ENCODE peak calls at places on chromosomes 2 and 18, in ten cellular contexts. O is stimulated activated CD8-positive, alpha-beta memory T cell treated with anti-CD3 and anti-CD28 coated beads, Interleukin-2, amount 100 ng/mL, for 1 hour; G is endothelial cell; I is tibial artery; Y is foreskin fibroblast; M is hepatocyte; R is upper lobe of right lung; A is ovary; U is stimulated activated naive CD8-positive, alpha-beta T cell treated with anti-CD3 and anti-CD28 coated beads, Interleukin-15, Interleukin-2, amounts not matched to agents 100 U/mL and 50 U/mL, for 24 hours; B is T-cell. Z is an unnamed sample.
A peak's percentile ranks its signal among the peaks of the same experiment; 100 is the strongest.

GRCh38 chr18:12963069-12963468 is 15.3 kb downstream of the SEH1L start:
- DNase-seq in O (no peak), G (no peak), I (no peak), Y (no peak), M (no peak), R (no peak), A (no peak), U (no peak), B (no peak), Z (no peak)

GRCh38 chr2:40016151-40016885 is 237.3 kb upstream of the THUMPD2 start:
- DNase-seq in O (no peak), G (no peak), I (no peak), Y (peak; percentile 52), M (no peak), R (no peak), A (no peak), U (no peak), B (no peak), Z (no peak)

GRCh38 chr2:72555943-72556342 is 269.9 kb downstream of the EXOC6B start:
- DNase-seq in O (no peak), G (no peak), I (no peak), Y (no peak), M (no peak), R (no peak), A (no peak), U (no peak), B (no peak), Z (no peak)

GRCh38 chr2:233822101-233822771 is 32.1 kb downstream of the HJURP start:
- DNase-seq in O (no peak), G (no peak), I (peak; percentile 15), Y (no peak), M (no peak), R (peak; percentile 49), A (no peak), U (no peak), B (no peak), Z (no peak)

GRCh38 chr18:46152808-46153617 is 48.8 kb downstream of the HAUS1 start:
- DNase-seq in O (no peak), G (no peak), I (no peak), Y (no peak), M (no peak), R (no peak), A (no peak), U (no peak), B (no peak), Z (peak; percentile 27)

GRCh38 chr2:239190346-239190745 is 210.5 kb downstream of the HDAC4 start:
- DNase-seq in O (no peak), G (no peak), I (peak; percentile 10), Y (no peak), M (no peak), R (no peak), A (no peak), U (no peak), B (no peak), Z (no peak)

GRCh38 chr2:119126650-119127049 is 31.9 kb downstream of the C1QL2 start:
- DNase-seq in O (no peak), G (peak; percentile 74), I (no peak), Y (peak; percentile 31), M (peak; percentile 47), R (peak; percentile 78), A (no peak), U (peak; percentile 53), B (no peak), Z (peak; percentile 34)

GRCh38 chr2:217314021-217314460 is 454.2 kb upstream of the TNP1 start:
- DNase-seq in O (no peak), G (no peak), I (no peak), Y (peak; percentile 20), M (peak; percentile 47), R (no peak), A (no peak), U (no peak), B (no peak), Z (no peak)

GRCh38 chr18:12290086-12290485 is 18.0 kb upstream of the TUBB6 start:
- DNase-seq in O (no peak), G (no peak), I (no peak), Y (no peak), M (no peak), R (peak; percentile 41), A (no peak), U (no peak), B (no peak), Z (no peak)

GRCh38 chr18:49573835-49574234 is 12.0 kb downstream of the LIPG start:
- DNase-seq in O (no peak), G (no peak), I (no peak), Y (no peak), M (no peak), R (no peak), A (no peak), U (no peak), B (no peak), Z (no peak)

GRCh38 chr2:152054593-152054992 is 44.3 kb downstream of the CACNB4 start:
- DNase-seq in O (no peak), G (no peak), I (no peak), Y (peak; percentile 79), M (no peak), R (no peak), A (no peak), U (no peak), B (no peak), Z (no peak)

GRCh38 chr2:230847883-230848388 is 16.8 kb upstream of the ITM2C start:
- DNase-seq in O (peak; percentile 78), G (peak; percentile 95), I (peak; percentile 74), Y (peak; percentile 94), M (peak; percentile 94), R (peak; percentile 94), A (peak; percentile 79), U (peak; percentile 98), B (peak; percentile 69), Z (peak; percentile 91)

GRCh38 chr2:197599285-197599965 is 76.0 kb downstream of the RFTN2 start:
- DNase-seq in O (no peak), G (peak; percentile 15), I (no peak), Y (peak; percentile 57), M (peak; percentile 34), R (no peak), A (no peak), U (peak; percentile 27), B (peak; percentile 17), Z (peak; percentile 71)

GRCh38 chr2:165113414-165113813 is 90.4 kb downstream of the SCN3A start:
- DNase-seq in O (no peak), G (no peak), I (no peak), Y (peak; percentile 28), M (peak; percentile 11), R (no peak), A (no peak), U (no peak), B (no peak), Z (no peak)

GRCh38 chr2:25361261-25362048 is 19.7 kb upstream of the DNMT3A start:
- DNase-seq in O (no peak), G (no peak), I (no peak), Y (no peak), M (no peak), R (no peak), A (peak; percentile 47), U (no peak), B (no peak), Z (no peak)

GRCh38 chr18:59650266-59650820 is 46.9 kb downstream of the CCBE1 start:
- DNase-seq in O (no peak), G (no peak), I (no peak), Y (no peak), M (no peak), R (no peak), A (no peak), U (no peak), B (no peak), Z (no peak)

GRCh38 chr2:34899079-34899478 is 1300.0 kb upstream of the FAM98A start:
- DNase-seq in O (no peak), G (no peak), I (no peak), Y (no peak), M (no peak), R (no peak), A (no peak), U (no peak), B (no peak), Z (no peak)

GRCh38 chr2:240519396-240520142 is 38.2 kb downstream of the ANKMY1 start:
- DNase-seq in O (no peak), G (no peak), I (no peak), Y (peak; percentile 85), M (no peak), R (no peak), A (no peak), U (no peak), B (no peak), Z (peak; percentile 68)

GRCh38 chr2:15117409-15118030 is 443.6 kb downstream of the NBAS start:
- DNase-seq in O (no peak), G (no peak), I (no peak), Y (no peak), M (no peak), R (no peak), A (no peak), U (no peak), B (no peak), Z (no peak)

GRCh38 chr2:16508061-16508851 is 157.4 kb downstream of the CYRIA start:
- DNase-seq in O (no peak), G (peak; percentile 69), I (no peak), Y (no peak), M (peak; percentile 84), R (peak; percentile 73), A (peak; percentile 42), U (peak; percentile 20), B (no peak), Z (peak; percentile 45)

GRCh38 chr2:14991723-14992122 is 359.2 kb downstream of the LRATD1 start:
- DNase-seq in O (no peak), G (no peak), I (no peak), Y (no peak), M (no peak), R (no peak), A (no peak), U (no peak), B (no peak), Z (no peak)

GRCh38 chr18:44969214-44969842 is 288.6 kb downstream of the SETBP1 start:
- DNase-seq in O (no peak), G (no peak), I (no peak), Y (peak; percentile 18), M (no peak), R (no peak), A (no peak), U (no peak), B (no peak), Z (no peak)

GRCh38 chr2:63840081-63840784 is 1.5 kb upstream of the UGP2 start:
- DNase-seq in O (no peak), G (no peak), I (no peak), Y (no peak), M (no peak), R (no peak), A (peak; percentile 27), U (peak; percentile 13), B (no peak), Z (peak; percentile 7)

GRCh38 chr2:168816369-168816768 is 13.9 kb downstream of the NOSTRIN start:
- DNase-seq in O (no peak), G (no peak), I (no peak), Y (peak; percentile 88), M (peak; percentile 48), R (no peak), A (no peak), U (no peak), B (no peak), Z (peak; percentile 76)

GRCh38 chr2:36423172-36423571 is 67.6 kb downstream of the CRIM1 start:
- DNase-seq in O (no peak), G (no peak), I (no peak), Y (no peak), M (no peak), R (no peak), A (no peak), U (no peak), B (no peak), Z (no peak)

GRCh38 chr2:12486205-12487118 is 230.3 kb upstream of the TRIB2 start:
- DNase-seq in O (no peak), G (no peak), I (no peak), Y (peak; percentile 41), M (peak; percentile 24), R (no peak), A (peak; percentile 46), U (no peak), B (no peak), Z (no peak)

GRCh38 chr18:79459946-79460345 is 64.2 kb downstream of the NFATC1 start:
- DNase-seq in O (no peak), G (no peak), I (no peak), Y (no peak), M (no peak), R (no peak), A (no peak), U (no peak), B (no peak), Z (no peak)

GRCh38 chr2:238720232-238720672 is 127.6 kb upstream of the TWIST2 start:
- DNase-seq in O (no peak), G (peak; percentile 76), I (peak; percentile 65), Y (peak; percentile 40), M (peak; percentile 71), R (peak; percentile 82), A (peak; percentile 51), U (peak; percentile 69), B (no peak), Z (peak; percentile 70)